ENCODE peak calls at places on chromosomes 3 and 15, in ten cellular contexts. W is IMR-90, J is tibial nerve, I is breast epithelium, R is spleen, F is heart left ventricle, C is gastrocnemius medialis, H is A549, M is ovary, Z is esophagus squamous epithelium. P is an unnamed sample. For H3K4me1, the result is how much of the 10 kb centered on the place peaks cover.

GRCh38 chr3:187291001-187291511 is 481 bp downstream of the MASP1 start:
- DNase-seq in W (peak), J (no peak), I (no peak), R (no peak), F (no peak), C (peak), H (no peak), M (peak), Z (no peak), P (peak)

GRCh38 chr3:10518506-10519150 is 13.2 kb upstream of the ATP2B2 start:
- DNase-seq in W (peak), J (no peak), I (no peak), R (peak), F (no peak), C (peak), H (no peak), M (peak), Z (no peak), P (peak)

GRCh38 chr3:73999501-73999900 is 374.8 kb upstream of the PDZRN3 start:
- DNase-seq in W (no peak), J (no peak), I (no peak), R (no peak), F (no peak), C (no peak), H (no peak), M (no peak), Z (no peak), P (no peak)

GRCh38 chr3:177813322-177813721 is 616.0 kb upstream of the TBL1XR1 start:
- DNase-seq in W (peak), J (peak), I (peak), R (no peak), F (no peak), C (peak), H (peak), M (no peak), Z (no peak), P (no peak)

GRCh38 chr3:15805756-15806266 is 8.0 kb upstream of the ANKRD28 start:
- DNase-seq in W (peak), J (no peak), I (no peak), R (no peak), F (no peak), C (no peak), H (peak), M (no peak), Z (no peak), P (no peak)

GRCh38 chr3:41482134-41482533 is 282.8 kb downstream of the CTNNB1 start:
- DNase-seq in W (no peak), J (no peak), I (no peak), R (no peak), F (no peak), C (no peak), H (no peak), M (no peak), Z (no peak), P (no peak)

GRCh38 chr3:12999147-13000140 is 73.8 kb downstream of the IQSEC1 start:
- DNase-seq in W (no peak), J (peak), I (peak), R (peak), F (peak), C (peak), H (no peak), M (peak), Z (peak), P (no peak)

GRCh38 chr3:57228734-57229505 is 1.4 kb downstream of the APPL1 start:
- DNase-seq in W (peak), J (no peak), I (no peak), R (no peak), F (no peak), C (no peak), H (peak), M (no peak), Z (no peak), P (no peak)

GRCh38 chr15:56341201-56341600 is 24.0 kb upstream of the TEX9 start:
- DNase-seq in W (no peak), J (no peak), I (no peak), R (no peak), F (no peak), C (no peak), H (no peak), M (no peak), Z (no peak), P (no peak)

GRCh38 chr3:12420393-12420792 is 63.9 kb upstream of the TSEN2 start:
- DNase-seq in W (no peak), J (no peak), I (no peak), R (no peak), F (no peak), C (no peak), H (no peak), M (no peak), Z (no peak), P (no peak)

GRCh38 chr15:62880278-62880677 is 162.3 kb upstream of the TPM1 start:
- DNase-seq in W (peak), J (no peak), I (no peak), R (no peak), F (no peak), C (no peak), H (no peak), M (no peak), Z (no peak), P (no peak)

GRCh38 chr15:40964634-40965033 is 11.4 kb downstream of the CHAC1 start:
- DNase-seq in W (no peak), J (no peak), I (no peak), R (no peak), F (no peak), C (no peak), H (no peak), M (no peak), Z (no peak), P (no peak)

GRCh38 chr3:160538906-160539305 is 26.5 kb downstream of the KPNA4 start:
- DNase-seq in W (no peak), J (no peak), I (no peak), R (no peak), F (no peak), C (no peak), H (no peak), M (no peak), Z (no peak), P (no peak)

GRCh38 chr15:90028376-90028775 is 27.3 kb downstream of the ZNF710 start:
- DNase-seq in W (no peak), J (no peak), I (no peak), R (no peak), F (no peak), C (no peak), H (no peak), M (no peak), Z (no peak), P (no peak)

GRCh38 chr3:141782386-141782932 is 19.3 kb downstream of the GRK7 start:
- DNase-seq in W (no peak), J (no peak), I (no peak), R (no peak), F (no peak), C (no peak), H (peak), M (no peak), Z (no peak), P (no peak)

GRCh38 chr15:67082007-67082536 is 16.7 kb downstream of the SMAD3 start:
- DNase-seq in W (no peak), J (no peak), I (no peak), R (peak), F (no peak), C (peak), H (no peak), M (no peak), Z (no peak), P (no peak)

GRCh38 chr15:89828324-89829145 is 13.9 kb upstream of the ANPEP start:
- DNase-seq in W (peak), J (peak), I (no peak), R (no peak), F (peak), C (no peak), H (peak), M (peak), Z (no peak), P (peak)

GRCh38 chr15:52653451-52653964 is 25.7 kb downstream of the ATOSA start:
- DNase-seq in W (peak), J (no peak), I (no peak), R (no peak), F (no peak), C (peak), H (peak), M (no peak), Z (no peak), P (no peak)

GRCh38 chr3:173440431-173440990 is 43.0 kb downstream of the NLGN1 start:
- DNase-seq in W (no peak), J (no peak), I (no peak), R (no peak), F (no peak), C (no peak), H (no peak), M (no peak), Z (no peak), P (no peak)

GRCh38 chr3:180700941-180701340 is 21.7 kb upstream of the CCDC39 start:
- DNase-seq in W (no peak), J (no peak), I (no peak), R (no peak), F (no peak), C (no peak), H (no peak), M (no peak), Z (no peak), P (no peak)

GRCh38 chr3:34178415-34178814 is 380.0 kb downstream of the PDCD6IP start:
- DNase-seq in W (peak), J (no peak), I (no peak), R (no peak), F (no peak), C (no peak), H (no peak), M (no peak), Z (no peak), P (no peak)

GRCh38 chr3:114213262-114213668 is 24.1 kb downstream of the ZNF80 start:
- DNase-seq in W (peak), J (no peak), I (no peak), R (no peak), F (no peak), C (no peak), H (no peak), M (no peak), Z (no peak), P (no peak)

GRCh38 chr3:16182183-16182582 is 7.7 kb downstream of the GALNT15 start:
- DNase-seq in W (peak), J (no peak), I (no peak), R (no peak), F (no peak), C (no peak), H (no peak), M (no peak), Z (no peak), P (no peak)

GRCh38 chr3:143170676-143171075 is 51.1 kb downstream of the CHST2 start:
- DNase-seq in W (peak), J (no peak), I (no peak), R (no peak), F (no peak), C (no peak), H (no peak), M (no peak), Z (no peak), P (no peak)

GRCh38 chr3:79167651-79168416 is 600.0 kb downstream of the ROBO1 start:
- DNase-seq in W (peak), J (no peak), I (no peak), R (no peak), F (no peak), C (no peak), H (peak), M (no peak), Z (no peak), P (no peak)

GRCh38 chr3:188207941-188208750 is 54.2 kb downstream of the LPP start:
- DNase-seq in W (no peak), J (no peak), I (peak), R (no peak), F (no peak), C (no peak), H (no peak), M (no peak), Z (no peak), P (no peak)

GRCh38 chr3:142228964-142229363 is 3.6 kb upstream of the GK5 start:
- DNase-seq in W (no peak), J (no peak), I (no peak), R (no peak), F (no peak), C (no peak), H (no peak), M (no peak), Z (no peak), P (no peak)

GRCh38 chr15:66834863-66835557 is 133.0 kb downstream of the SMAD6 start:
- DNase-seq in W (no peak), J (no peak), I (no peak), R (peak), F (no peak), C (no peak), H (no peak), M (no peak), Z (no peak), P (no peak)

GRCh38 chr15:64387562-64388168 is at the start of gene TRIP4:
- DNase-seq in W (peak), J (peak), I (peak), R (peak), F (peak), C (peak), H (peak), M (peak), Z (peak), P (peak)

GRCh38 chr15:63922551-63923315 is 89.0 kb upstream of the HERC1 start:
- DNase-seq in W (no peak), J (no peak), I (no peak), R (peak), F (no peak), C (no peak), H (no peak), M (no peak), Z (no peak), P (no peak)

GRCh38 chr3:14492948-14493881 is 46.9 kb downstream of the GRIP2 start:
- DNase-seq in W (no peak), J (no peak), I (no peak), R (peak), F (no peak), C (no peak), H (no peak), M (peak), Z (no peak), P (no peak)

GRCh38 chr3:37696661-37697060 is 165.0 kb upstream of the CTDSPL start:
- DNase-seq in W (no peak), J (no peak), I (no peak), R (no peak), F (no peak), C (no peak), H (no peak), M (no peak), Z (no peak), P (no peak)

GRCh38 chr3:4314688-4315087 is 11.5 kb downstream of the SETMAR start:
- DNase-seq in W (peak), J (no peak), I (no peak), R (no peak), F (no peak), C (no peak), H (peak), M (no peak), Z (no peak), P (no peak)

GRCh38 chr15:38888701-38889154 is 324.1 kb upstream of the RASGRP1 start:
- DNase-seq in W (no peak), J (no peak), I (peak), R (no peak), F (no peak), C (no peak), H (no peak), M (peak), Z (no peak), P (no peak)

GRCh38 chr3:129305592-129306091 is 27.0 kb downstream of the HMCES start:
- DNase-seq in W (peak), J (peak), I (peak), R (peak), F (peak), C (peak), H (no peak), M (peak), Z (no peak), P (peak)

GRCh38 chr3:33075996-33076395 is 20.9 kb downstream of the GLB1 start:
- DNase-seq in W (no peak), J (no peak), I (no peak), R (no peak), F (no peak), C (no peak), H (no peak), M (no peak), Z (no peak), P (no peak)

GRCh38 chr3:53941174-53941573 is 49.5 kb upstream of the SELENOK start:
- DNase-seq in W (peak), J (no peak), I (no peak), R (no peak), F (no peak), C (no peak), H (peak), M (no peak), Z (no peak), P (no peak)

GRCh38 chr15:66631616-66632263 is 65.9 kb upstream of the LCTL start:
- DNase-seq in W (no peak), J (no peak), I (no peak), R (no peak), F (no peak), C (no peak), H (no peak), M (no peak), Z (no peak), P (no peak)

GRCh38 chr15:82999905-83000671 is 11.4 kb downstream of the C15orf40 start:
- DNase-seq in W (peak), J (no peak), I (no peak), R (no peak), F (no peak), C (no peak), H (peak), M (no peak), Z (no peak), P (no peak)

GRCh38 chr3:65678480-65678879 is 360.2 kb downstream of the MAGI1 start:
- DNase-seq in W (no peak), J (no peak), I (no peak), R (no peak), F (no peak), C (no peak), H (no peak), M (no peak), Z (no peak), P (no peak)
- H3K4me1 ChIP-seq in W (under half), J (under half), I (under half), R (under half), F (under half), C (under half), H (under half), M (under half), Z (under half), P (under half)

GRCh38 chr3:196007744-196008143 is 74.1 kb downstream of the TFRC start:
- DNase-seq in W (no peak), J (no peak), I (no peak), R (no peak), F (no peak), C (no peak), H (no peak), M (no peak), Z (no peak), P (no peak)
- TF ChIP-seq POLR2A in W (no peak), J (no peak), I (no peak), R (no peak), F (no peak), C (no peak), H (no peak), M (no peak), Z (no peak), P (no peak)

GRCh38 chr3:52429031-52429430 is 15.9 kb downstream of the SEMA3G start:
- DNase-seq in W (no peak), J (no peak), I (no peak), R (peak), F (no peak), C (no peak), H (no peak), M (no peak), Z (no peak), P (no peak)
- H3K4me1 ChIP-seq in W (under half), J (under half), I (under half), R (under half), F (half or more), C (under half), H (under half), M (under half), Z (under half), P (under half)

DNA sequence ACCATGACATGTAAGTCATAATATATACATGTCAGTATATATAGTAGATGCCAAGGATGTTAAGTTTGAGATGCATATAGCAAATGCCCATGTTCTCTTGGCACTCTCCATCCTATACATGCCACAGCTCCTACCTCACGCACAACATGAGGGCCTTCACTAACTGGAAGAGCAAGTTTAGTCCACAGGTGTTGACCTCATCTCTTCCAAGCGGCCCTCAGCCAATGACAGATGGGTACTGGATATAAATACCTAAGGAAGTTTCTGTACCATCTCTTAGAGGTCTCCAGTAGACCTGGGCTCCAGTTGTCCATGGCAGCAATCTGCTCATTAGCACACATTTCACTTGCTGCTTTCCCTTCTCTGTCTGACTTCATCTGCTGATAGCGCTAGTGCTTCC is 43.3 kb upstream of the CMC1 start:
- DNase-seq in W (no peak), J (no peak), I (no peak), R (no peak), F (no peak), C (no peak), H (no peak), M (no peak), Z (no peak), P (no peak)
- TF ChIP-seq POLR2A in W (no peak), J (no peak), I (no peak), R (no peak), F (no peak), C (no peak), H (no peak), M (no peak), Z (no peak), P (no peak)

DNA sequence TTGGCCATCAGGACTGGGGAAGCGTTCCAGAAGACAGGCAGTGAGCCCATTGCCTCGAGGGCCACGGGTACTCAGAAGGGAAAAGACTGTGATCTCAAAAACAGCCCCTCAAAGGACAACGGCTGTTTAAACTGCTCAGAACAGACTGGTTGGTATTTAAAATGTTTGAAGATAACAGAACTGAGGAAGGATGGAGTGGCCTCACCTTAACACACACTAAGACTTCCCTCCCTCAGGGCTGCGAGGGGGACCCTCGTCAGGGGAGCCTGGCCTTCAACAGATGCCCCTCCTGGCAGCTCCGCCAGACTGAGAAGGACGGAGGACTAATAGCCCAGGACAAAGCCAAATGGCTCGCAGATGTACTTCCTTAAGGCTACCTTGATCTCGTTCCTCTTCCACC is 2.6 kb downstream of the STIMATE start:
- DNase-seq in W (no peak), J (no peak), I (no peak), R (no peak), F (no peak), C (no peak), H (no peak), M (no peak), Z (no peak), P (no peak)
- H3K4me1 ChIP-seq in W (under half), J (half or more), I (under half), R (half or more), F (half or more), C (half or more), H (under half), M (under half), Z (under half), P (under half)

GRCh38 chr3:190558316-190558715 is 44.4 kb downstream of the IL1RAP start:
- DNase-seq in W (no peak), J (no peak), I (no peak), R (no peak), F (no peak), C (no peak), H (no peak), M (no peak), Z (no peak), P (no peak)
- TF ChIP-seq POLR2A in W (no peak), J (no peak), I (no peak), R (no peak), F (no peak), C (no peak), H (no peak), M (no peak), Z (no peak), P (no peak)

DNA sequence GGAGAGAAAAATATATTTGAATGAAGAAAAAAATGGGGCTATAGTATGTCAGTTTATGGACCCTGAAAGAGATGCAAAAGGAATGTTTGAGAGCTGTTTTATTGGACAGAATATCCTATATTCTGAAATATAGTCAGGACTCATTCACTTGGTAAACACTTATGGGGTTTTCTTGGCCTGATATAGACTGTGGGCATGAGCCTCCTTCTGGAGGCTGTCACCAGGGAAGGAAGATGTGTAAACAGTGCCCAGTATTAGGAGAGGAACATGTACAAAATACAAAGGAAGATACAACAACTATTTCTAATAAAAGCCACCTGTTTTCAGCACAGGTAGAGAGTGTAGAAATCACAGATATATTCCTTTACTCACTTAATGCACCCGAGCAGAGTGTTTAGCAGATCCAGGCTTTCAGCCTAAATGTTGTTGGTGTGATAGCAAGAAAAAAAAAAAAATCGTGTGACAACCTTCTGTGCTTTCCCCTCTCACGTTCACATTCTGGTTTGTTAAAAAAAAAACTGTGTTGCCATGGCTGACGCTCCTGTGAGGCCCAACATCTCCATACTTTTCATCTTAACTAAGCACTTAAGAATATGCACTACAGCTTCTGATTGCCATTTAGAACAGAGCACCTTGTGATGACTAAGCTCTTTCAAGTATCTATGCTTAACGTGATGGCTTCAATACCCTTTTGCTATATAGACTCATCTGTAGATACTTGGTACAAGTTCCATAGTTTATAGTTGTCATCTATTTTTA is 134.1 kb downstream of the MBNL1 start:
- DNase-seq in W (peak), J (no peak), I (no peak), R (no peak), F (no peak), C (no peak), H (no peak), M (no peak), Z (no peak), P (no peak)
- H3K4me1 ChIP-seq in W (under half), J (half or more), I (under half), R (half or more), F (half or more), C (half or more), H (half or more), M (under half), Z (under half), P (under half)

P was measured in uterus.